ENCODE peak calls at places on chromosomes 12 and 14, in ten cellular contexts. B, X, Z, V, C, G, M, D, W and K are unnamed samples.

GRCh38 chr12:39627914-39628313 is 8.3 kb upstream of the ABCD2 start:
- DNase-seq in B (no peak), X (no peak), Z (no peak), V (no peak), C (no peak), G (no peak), M (no peak), D (no peak), W (no peak), K (no peak)

GRCh38 chr12:113230315-113231274 is 9.3 kb downstream of the TPCN1 start:
- DNase-seq in B (no peak), X (no peak), Z (no peak), V (no peak), C (no peak), G (no peak), M (no peak), D (no peak), W (peak; percentile 62), K (no peak)

GRCh38 chr14:96272777-96273471 is 16.9 kb downstream of the BDKRB1 start:
- DNase-seq in B (no peak), X (no peak), Z (no peak), V (no peak), C (no peak), G (no peak), M (no peak), D (no peak), W (no peak), K (no peak)

GRCh38 chr12:94329366-94329765 is 130.3 kb downstream of the CEP83 start:
- DNase-seq in B (no peak), X (no peak), Z (no peak), V (no peak), C (no peak), G (no peak), M (no peak), D (no peak), W (no peak), K (no peak)

GRCh38 chr12:3311027-3311402 is 180.0 kb upstream of the PRMT8 start:
- DNase-seq in B (no peak), X (peak; percentile 84), Z (peak; percentile 83), V (peak; percentile 83), C (peak; percentile 88), G (no peak), M (no peak), D (no peak), W (no peak), K (no peak)

GRCh38 chr14:50085570-50086315 is 30.6 kb downstream of the VCPKMT start:
- DNase-seq in B (no peak), X (no peak), Z (no peak), V (no peak), C (no peak), G (no peak), M (peak; percentile 44), D (no peak), W (no peak), K (no peak)

GRCh38 chr14:102319351-102320032 is at the start of gene ZNF839:
- DNase-seq in B (peak; percentile 93), X (peak; percentile 93), Z (peak; percentile 91), V (peak; percentile 81), C (peak; percentile 82), G (peak; percentile 92), M (peak; percentile 93), D (peak; percentile 66), W (peak; percentile 95), K (peak; percentile 96)

GRCh38 chr12:6284273-6284672 is 26.2 kb upstream of the PLEKHG6 start:
- DNase-seq in B (no peak), X (no peak), Z (no peak), V (no peak), C (no peak), G (no peak), M (no peak), D (no peak), W (no peak), K (no peak)

GRCh38 chr14:64178814-64179213 is 115.4 kb downstream of the ESR2 start:
- DNase-seq in B (no peak), X (no peak), Z (no peak), V (no peak), C (no peak), G (no peak), M (no peak), D (no peak), W (no peak), K (no peak)

GRCh38 chr12:70824511-70824910 is 96.0 kb downstream of the PTPRR start:
- DNase-seq in B (no peak), X (no peak), Z (no peak), V (no peak), C (no peak), G (no peak), M (no peak), D (no peak), W (no peak), K (no peak)

GRCh38 chr14:100526632-100527031 is 60.6 kb downstream of the BEGAIN start:
- DNase-seq in B (peak; percentile 10), X (peak; percentile 23), Z (no peak), V (no peak), C (no peak), G (no peak), M (no peak), D (no peak), W (no peak), K (no peak)

GRCh38 chr12:122668268-122668667 is 34.9 kb downstream of the HCAR2 start:
- DNase-seq in B (no peak), X (no peak), Z (no peak), V (no peak), C (no peak), G (no peak), M (no peak), D (no peak), W (no peak), K (no peak)

GRCh38 chr12:52203126-52203921 is 11.5 kb upstream of the KRT80 start:
- DNase-seq in B (peak; percentile 9), X (peak; percentile 36), Z (peak; percentile 74), V (peak; percentile 56), C (no peak), G (peak; percentile 66), M (no peak), D (no peak), W (peak; percentile 79), K (peak; percentile 16)

GRCh38 chr12:90234455-90234854 is 525.8 kb upstream of the ATP2B1 start:
- DNase-seq in B (no peak), X (no peak), Z (no peak), V (no peak), C (no peak), G (no peak), M (no peak), D (no peak), W (no peak), K (peak; percentile 10)

GRCh38 chr12:75505706-75506312 is 5.6 kb downstream of the KRR1 start:
- DNase-seq in B (no peak), X (no peak), Z (no peak), V (no peak), C (no peak), G (no peak), M (no peak), D (no peak), W (no peak), K (no peak)

GRCh38 chr14:67999290-67999689 is 179.7 kb downstream of the RAD51B start:
- DNase-seq in B (no peak), X (no peak), Z (no peak), V (no peak), C (no peak), G (no peak), M (no peak), D (no peak), W (no peak), K (no peak)

GRCh38 chr12:53299454-53300180 is at the start of gene MYG1:
- DNase-seq in B (peak; percentile 89), X (peak; percentile 89), Z (peak; percentile 89), V (peak; percentile 80), C (peak; percentile 78), G (peak; percentile 85), M (peak; percentile 77), D (no peak), W (peak; percentile 91), K (peak; percentile 87)
- TF ChIP-seq CTCF in B (no peak), X (no peak), Z (peak; percentile 6), V (peak; percentile 27), C (no peak), G (no peak), M (no peak), D (peak; percentile 26), W (peak; percentile 21), K (no peak)

GRCh38 chr14:21398901-21399300 is 15.1 kb upstream of the SUPT16H start:
- DNase-seq in B (no peak), X (no peak), Z (no peak), V (no peak), C (no peak), G (no peak), M (no peak), D (no peak), W (no peak), K (no peak)

GRCh38 chr14:21399311-21399870 is 15.6 kb upstream of the SUPT16H start:
- DNase-seq in B (no peak), X (no peak), Z (no peak), V (no peak), C (no peak), G (no peak), M (no peak), D (no peak), W (no peak), K (no peak)

DNA sequence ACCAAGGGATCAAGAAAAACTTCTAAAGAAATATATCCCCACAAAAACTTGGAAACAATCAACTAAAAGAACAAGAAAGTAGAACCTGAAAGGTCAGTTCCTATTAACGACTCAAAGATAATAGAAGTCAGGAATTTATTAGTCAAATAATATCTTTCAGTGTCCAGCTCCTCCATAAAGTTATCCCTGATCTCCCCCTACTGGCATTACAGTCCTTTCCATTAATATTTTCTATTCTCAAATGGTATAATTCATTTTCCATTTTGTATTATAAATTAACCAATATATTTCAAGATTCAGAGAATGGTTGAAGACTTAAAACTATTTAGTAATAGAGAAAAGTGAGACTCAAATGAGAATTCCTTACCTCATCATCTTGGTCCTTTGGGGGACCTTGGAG is 11.6 kb upstream of the SUPT16H start:
- DNase-seq in B (no peak), X (no peak), Z (no peak), V (no peak), C (no peak), G (no peak), M (no peak), D (no peak), W (no peak), K (no peak)
- TF ChIP-seq CTCF in B (no peak), X (no peak), Z (no peak), V (no peak), C (no peak), G (peak; percentile 17), M (no peak), D (no peak), W (no peak), K (no peak)

DNA sequence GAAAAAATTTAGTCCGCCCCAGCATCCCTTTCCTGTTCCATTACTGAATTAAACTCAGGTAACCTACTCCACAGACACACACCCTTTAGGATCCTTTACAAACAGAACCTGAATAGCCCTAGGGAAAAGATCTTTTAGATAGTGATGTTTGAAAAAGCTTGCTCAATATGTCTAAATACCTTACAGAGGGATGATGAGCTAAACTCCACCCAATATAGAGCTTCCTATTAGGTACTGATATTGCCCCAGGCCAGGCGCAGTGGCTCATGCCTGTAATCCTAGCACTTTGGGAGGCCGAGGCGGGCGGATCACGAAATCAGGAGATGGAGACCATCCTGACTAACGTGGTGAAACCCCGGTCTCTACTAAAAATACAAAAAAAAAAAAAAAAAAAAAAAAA is 50.1 kb downstream of the FERMT2 start:
- DNase-seq in B (no peak), X (no peak), Z (no peak), V (no peak), C (peak; percentile 33), G (no peak), M (no peak), D (no peak), W (no peak), K (no peak)
- TF ChIP-seq CTCF in B (no peak), X (no peak), Z (no peak), V (no peak), C (no peak), G (no peak), M (no peak), D (no peak), W (no peak), K (no peak)

GRCh38 chr12:57455374-57456144 is 452 bp downstream of the INHBE start:
- DNase-seq in B (no peak), X (no peak), Z (no peak), V (no peak), C (no peak), G (no peak), M (no peak), D (no peak), W (no peak), K (no peak)
- TF ChIP-seq CTCF in B (no peak), X (no peak), Z (no peak), V (no peak), C (no peak), G (no peak), M (no peak), D (no peak), W (no peak), K (no peak)